ENCODE peak calls at places on chromosomes 11 and 22, in nine cellular contexts. One of them, this sample, is unnamed. For H3K4me1 and H3K9me3, the result is how much of the 10 kb centered on the place peaks cover.

GRCh38 chr11:33769542-33769941 is 4.8 kb downstream of the FBXO3 start:
- DNase-seq in tibial artery: no peak
- DNase-seq in fibroblast of lung: peak
- DNase-seq in CD4-positive, CD25-positive, alpha-beta regulatory T cell: no peak
- DNase-seq in SJSA1: no peak
- DNase-seq in gastrocnemius medialis: no peak
- DNase-seq in right lobe of liver: no peak
- DNase-seq in vagina: no peak
- DNase-seq in SK-N-SH: no peak
- DNase-seq in this sample: no peak

GRCh38 chr11:65646921-65647701 is 9.2 kb downstream of the SIPA1 start:
- DNase-seq in fibroblast of lung: peak
- DNase-seq in gastrocnemius medialis: no peak
- DNase-seq in SK-N-SH: peak
- DNase-seq in SJSA1: no peak
- DNase-seq in tibial artery: peak
- DNase-seq in vagina: no peak
- DNase-seq in CD4-positive, CD25-positive, alpha-beta regulatory T cell: no peak
- DNase-seq in right lobe of liver: peak
- DNase-seq in this sample: no peak

GRCh38 chr11:64148917-64149617 is 16.8 kb downstream of the MACROD1 start:
- DNase-seq in vagina: no peak
- DNase-seq in gastrocnemius medialis: no peak
- DNase-seq in right lobe of liver: no peak
- DNase-seq in CD4-positive, CD25-positive, alpha-beta regulatory T cell: no peak
- DNase-seq in tibial artery: no peak
- DNase-seq in fibroblast of lung: no peak
- DNase-seq in SK-N-SH: no peak
- DNase-seq in SJSA1: no peak
- DNase-seq in this sample: no peak

GRCh38 chr22:25666308-25666707 is 75.7 kb upstream of the MYO18B start:
- DNase-seq in right lobe of liver: peak
- DNase-seq in SK-N-SH: no peak
- DNase-seq in vagina: no peak
- DNase-seq in CD4-positive, CD25-positive, alpha-beta regulatory T cell: no peak
- DNase-seq in fibroblast of lung: no peak
- DNase-seq in tibial artery: peak
- DNase-seq in gastrocnemius medialis: peak
- DNase-seq in SJSA1: no peak
- DNase-seq in this sample: no peak

GRCh38 chr11:131668867-131669780 is 298.7 kb downstream of the NTM start:
- DNase-seq in gastrocnemius medialis: no peak
- DNase-seq in CD4-positive, CD25-positive, alpha-beta regulatory T cell: peak
- DNase-seq in fibroblast of lung: no peak
- DNase-seq in SJSA1: peak
- DNase-seq in tibial artery: peak
- DNase-seq in SK-N-SH: peak
- DNase-seq in right lobe of liver: no peak
- DNase-seq in vagina: no peak
- DNase-seq in this sample: no peak

GRCh38 chr11:206516-207212 is 535 bp downstream of the BET1L start:
- DNase-seq in gastrocnemius medialis: no peak
- DNase-seq in fibroblast of lung: no peak
- DNase-seq in vagina: no peak
- DNase-seq in CD4-positive, CD25-positive, alpha-beta regulatory T cell: peak
- DNase-seq in SK-N-SH: peak
- DNase-seq in tibial artery: peak
- DNase-seq in SJSA1: peak
- DNase-seq in right lobe of liver: peak
- DNase-seq in this sample: peak

GRCh38 chr22:21450320-21450831 is 16.8 kb upstream of the TMEM191C start:
- DNase-seq in SJSA1: peak
- DNase-seq in CD4-positive, CD25-positive, alpha-beta regulatory T cell: no peak
- DNase-seq in gastrocnemius medialis: no peak
- DNase-seq in fibroblast of lung: no peak
- DNase-seq in right lobe of liver: peak
- DNase-seq in SK-N-SH: peak
- DNase-seq in vagina: no peak
- DNase-seq in tibial artery: peak
- DNase-seq in this sample: no peak

GRCh38 chr11:15201586-15201985 is 86.9 kb downstream of the INSC start:
- DNase-seq in CD4-positive, CD25-positive, alpha-beta regulatory T cell: no peak
- DNase-seq in vagina: no peak
- DNase-seq in right lobe of liver: no peak
- DNase-seq in tibial artery: no peak
- DNase-seq in SK-N-SH: no peak
- DNase-seq in SJSA1: peak
- DNase-seq in fibroblast of lung: no peak
- DNase-seq in gastrocnemius medialis: no peak
- DNase-seq in this sample: no peak

GRCh38 chr11:111299111-111300026 is 1.0 kb downstream of the POU2AF3 start:
- DNase-seq in right lobe of liver: peak
- DNase-seq in CD4-positive, CD25-positive, alpha-beta regulatory T cell: no peak
- DNase-seq in fibroblast of lung: peak
- DNase-seq in gastrocnemius medialis: no peak
- DNase-seq in vagina: no peak
- DNase-seq in SK-N-SH: peak
- DNase-seq in SJSA1: peak
- DNase-seq in tibial artery: peak
- DNase-seq in this sample: no peak

GRCh38 chr11:94144233-94144632 is 15.6 kb downstream of the PANX1 start:
- DNase-seq in CD4-positive, CD25-positive, alpha-beta regulatory T cell: no peak
- DNase-seq in SJSA1: no peak
- DNase-seq in vagina: peak
- DNase-seq in SK-N-SH: no peak
- DNase-seq in gastrocnemius medialis: no peak
- DNase-seq in tibial artery: no peak
- DNase-seq in right lobe of liver: no peak
- DNase-seq in fibroblast of lung: no peak
- DNase-seq in this sample: no peak

DNA sequence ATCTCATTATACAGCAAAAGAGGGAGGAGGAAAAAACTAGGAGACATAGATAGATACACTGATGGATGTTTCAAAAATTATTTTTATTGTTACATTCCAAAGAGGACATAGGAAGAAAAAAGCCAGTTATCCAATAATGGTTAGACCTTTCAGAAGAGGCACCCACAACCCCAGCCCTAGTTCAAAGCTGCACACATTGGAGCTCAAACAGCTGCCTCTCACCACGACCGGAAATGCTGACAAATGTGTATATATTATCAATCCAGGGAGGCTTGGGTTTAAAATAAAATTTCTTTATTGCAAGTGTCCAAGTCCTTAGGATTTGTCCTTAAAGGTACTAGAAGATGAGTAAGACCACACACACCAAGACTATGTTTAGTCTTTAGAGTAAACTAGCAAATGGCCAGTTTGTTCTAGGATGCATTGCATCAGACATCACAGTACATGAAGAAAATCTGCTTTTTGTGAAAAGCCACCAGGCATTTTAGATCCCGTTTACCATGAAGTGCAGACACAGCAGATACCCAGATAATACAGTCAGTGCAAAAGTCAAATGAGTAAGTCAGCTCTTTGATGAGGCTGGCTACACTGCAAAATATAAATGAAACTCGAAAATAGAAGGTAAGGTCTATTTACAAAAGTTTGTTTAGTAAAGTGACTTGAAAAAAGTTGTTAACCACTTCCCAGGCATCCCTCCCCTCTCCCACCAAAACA is 4.6 kb upstream of the ASCL3 start:
- DNase-seq in SK-N-SH: no peak
- DNase-seq in CD4-positive, CD25-positive, alpha-beta regulatory T cell: no peak
- DNase-seq in SJSA1: no peak
- DNase-seq in gastrocnemius medialis: no peak
- DNase-seq in right lobe of liver: no peak
- DNase-seq in fibroblast of lung: no peak
- DNase-seq in vagina: no peak
- DNase-seq in tibial artery: no peak
- DNase-seq in this sample: no peak
- H3K27ac ChIP-seq in SK-N-SH: no peak
- H3K27ac ChIP-seq in CD4-positive, CD25-positive, alpha-beta regulatory T cell: no peak
- H3K27ac ChIP-seq in SJSA1: no peak
- H3K27ac ChIP-seq in gastrocnemius medialis: no peak
- H3K27ac ChIP-seq in right lobe of liver: no peak
- H3K27ac ChIP-seq in fibroblast of lung: no peak
- H3K27ac ChIP-seq in vagina: no peak
- H3K27ac ChIP-seq in tibial artery: no peak
- H3K27ac ChIP-seq in this sample: no peak

GRCh38 chr22:31833930-31834329 is 80.1 kb downstream of the DEPDC5 start:
- DNase-seq in right lobe of liver: no peak
- DNase-seq in SK-N-SH: no peak
- DNase-seq in gastrocnemius medialis: no peak
- DNase-seq in fibroblast of lung: no peak
- DNase-seq in tibial artery: no peak
- DNase-seq in SJSA1: no peak
- DNase-seq in CD4-positive, CD25-positive, alpha-beta regulatory T cell: no peak
- DNase-seq in vagina: no peak
- DNase-seq in this sample: no peak
- H3K4me1 ChIP-seq in right lobe of liver: under half
- H3K4me1 ChIP-seq in SK-N-SH: under half
- H3K4me1 ChIP-seq in gastrocnemius medialis: under half
- H3K4me1 ChIP-seq in fibroblast of lung: under half
- H3K4me1 ChIP-seq in tibial artery: under half
- H3K4me1 ChIP-seq in SJSA1: under half
- H3K4me1 ChIP-seq in CD4-positive, CD25-positive, alpha-beta regulatory T cell: under half
- H3K4me1 ChIP-seq in vagina: under half
- H3K4me1 ChIP-seq in this sample: under half

GRCh38 chr22:49432211-49432905 is 395.3 kb downstream of the BRD1 start:
- DNase-seq in fibroblast of lung: no peak
- DNase-seq in SK-N-SH: no peak
- DNase-seq in gastrocnemius medialis: no peak
- DNase-seq in tibial artery: no peak
- DNase-seq in SJSA1: peak
- DNase-seq in vagina: no peak
- DNase-seq in right lobe of liver: peak
- DNase-seq in CD4-positive, CD25-positive, alpha-beta regulatory T cell: no peak
- DNase-seq in this sample: no peak
- H3K9me3 ChIP-seq in fibroblast of lung: under half
- H3K9me3 ChIP-seq in SK-N-SH: under half
- H3K9me3 ChIP-seq in gastrocnemius medialis: under half
- H3K9me3 ChIP-seq in tibial artery: under half
- H3K9me3 ChIP-seq in SJSA1: under half
- H3K9me3 ChIP-seq in vagina: under half
- H3K9me3 ChIP-seq in right lobe of liver: under half
- H3K9me3 ChIP-seq in CD4-positive, CD25-positive, alpha-beta regulatory T cell: under half
- H3K9me3 ChIP-seq in this sample: under half

GRCh38 chr11:75867778-75868374 is 52.9 kb downstream of the UVRAG start:
- DNase-seq in SK-N-SH: peak
- DNase-seq in right lobe of liver: no peak
- DNase-seq in tibial artery: no peak
- DNase-seq in fibroblast of lung: peak
- DNase-seq in gastrocnemius medialis: peak
- DNase-seq in vagina: no peak
- DNase-seq in SJSA1: no peak
- DNase-seq in CD4-positive, CD25-positive, alpha-beta regulatory T cell: peak
- DNase-seq in this sample: peak
- H3K27ac ChIP-seq in SK-N-SH: no peak
- H3K27ac ChIP-seq in right lobe of liver: no peak
- H3K27ac ChIP-seq in tibial artery: no peak
- H3K27ac ChIP-seq in fibroblast of lung: no peak
- H3K27ac ChIP-seq in gastrocnemius medialis: no peak
- H3K27ac ChIP-seq in vagina: no peak
- H3K27ac ChIP-seq in SJSA1: no peak
- H3K27ac ChIP-seq in CD4-positive, CD25-positive, alpha-beta regulatory T cell: no peak
- H3K27ac ChIP-seq in this sample: no peak

GRCh38 chr22:17269224-17269606 is 50.0 kb upstream of the ADA2 start:
- DNase-seq in right lobe of liver: no peak
- DNase-seq in tibial artery: no peak
- DNase-seq in CD4-positive, CD25-positive, alpha-beta regulatory T cell: no peak
- DNase-seq in fibroblast of lung: no peak
- DNase-seq in gastrocnemius medialis: no peak
- DNase-seq in vagina: no peak
- DNase-seq in SK-N-SH: no peak
- DNase-seq in SJSA1: no peak
- DNase-seq in this sample: no peak
- H3K4me1 ChIP-seq in right lobe of liver: under half
- H3K4me1 ChIP-seq in tibial artery: under half
- H3K4me1 ChIP-seq in CD4-positive, CD25-positive, alpha-beta regulatory T cell: under half
- H3K4me1 ChIP-seq in fibroblast of lung: under half
- H3K4me1 ChIP-seq in gastrocnemius medialis: under half
- H3K4me1 ChIP-seq in vagina: under half
- H3K4me1 ChIP-seq in SK-N-SH: under half
- H3K4me1 ChIP-seq in SJSA1: under half
- H3K4me1 ChIP-seq in this sample: under half